ENCODE peak calls at places on chromosomes 1 and 21, in four cellular contexts. B, O, T and J are unnamed samples.

GRCh38 chr1:236862615-236863211 is 67.6 kb downstream of the MTR start:
- DNase-seq in T (no peak), B (peak), O (no peak), J (peak)

GRCh38 chr1:150543500-150544143 is 5.6 kb upstream of the ADAMTSL4 start:
- DNase-seq in T (no peak), O (no peak), B (no peak), J (no peak)

GRCh38 chr1:64965239-64966157 is 851 bp downstream of the JAK1 start:
- DNase-seq in B (peak), O (no peak), T (peak), J (peak)

GRCh38 chr1:81550753-81551152 is 250.0 kb upstream of the ADGRL2 start:
- DNase-seq in O (no peak), B (no peak), T (no peak), J (no peak)

GRCh38 chr1:234851450-234852438 is 241.8 kb upstream of the IRF2BP2 start:
- DNase-seq in O (no peak), T (no peak), B (no peak), J (peak)

GRCh38 chr1:172356620-172357019 is 63.9 kb upstream of the C1orf105 start:
- DNase-seq in T (no peak), O (no peak), B (no peak), J (no peak)

GRCh38 chr1:221256773-221257172 is 377.5 kb downstream of the HLX start:
- DNase-seq in O (no peak), T (no peak), B (no peak), J (no peak)

GRCh38 chr1:163163861-163164582 is 38.7 kb downstream of the RGS5 start:
- DNase-seq in O (peak), T (no peak), B (no peak), J (no peak)

GRCh38 chr1:22711591-22712501 is 1.2 kb downstream of the EPHB2 start:
- DNase-seq in T (no peak), B (no peak), O (no peak), J (no peak)

GRCh38 chr21:44083631-44084291 is 23.4 kb upstream of the PWP2 start:
- DNase-seq in B (no peak), O (no peak), T (peak), J (no peak)

GRCh38 chr1:200973937-200974657 is 49.4 kb downstream of the KIF21B start:
- DNase-seq in O (no peak), B (no peak), T (no peak), J (no peak)

GRCh38 chr1:172513480-172513879 is 19.5 kb upstream of the SUCO start:
- DNase-seq in B (no peak), O (no peak), T (no peak), J (no peak)

GRCh38 chr1:51417496-51418383 is 87.4 kb upstream of the TTC39A start:
- DNase-seq in B (no peak), T (no peak), O (no peak), J (no peak)

GRCh38 chr1:246921481-246921880 is 10.3 kb downstream of the AHCTF1 start:
- DNase-seq in O (no peak), T (no peak), B (no peak), J (no peak)